ENCODE peak calls at places on chromosome 5, in eight cellular contexts. N is NCI-H1417 treated with DMSO at 0.1 percent for 48 hours, X is fibroblast of mammary gland, I is Kasumi-1, R is left lung, A is NCI-H69, C is Daoy, E is sigmoid colon. L is an unnamed sample.

GRCh38 chr5:56026863-56027300 is 32.1 kb upstream of the IL6ST start:
- DNase-seq in N (no peak), X (peak; percentile 87), I (peak; percentile 47), R (no peak), A (no peak), C (peak; percentile 20), E (no peak), L (peak; percentile 89)

GRCh38 chr5:151699071-151699901 is 12.6 kb upstream of the SPARC start:
- DNase-seq in N (no peak), X (peak; percentile 99), I (no peak), R (no peak), A (no peak), C (peak; percentile 97), E (peak; percentile 88), L (peak; percentile 98)

GRCh38 chr5:175847503-175847902 is 23.9 kb upstream of the CPLX2 start:
- DNase-seq in N (no peak), X (peak; percentile 7), I (peak; percentile 25), R (no peak), A (peak; percentile 54), C (peak; percentile 32), E (no peak), L (no peak)

GRCh38 chr5:7811715-7812114 is 39.2 kb downstream of the CFAP90 start:
- DNase-seq in N (no peak), X (no peak), I (no peak), R (no peak), A (no peak), C (peak; percentile 21), E (no peak), L (no peak)

GRCh38 chr5:170617519-170618218 is 113.8 kb downstream of the KCNIP1 start:
- DNase-seq in N (no peak), X (no peak), I (no peak), R (no peak), A (peak; percentile 91), C (no peak), E (no peak), L (peak; percentile 49)

GRCh38 chr5:80516826-80517225 is 28.9 kb downstream of the FAM151B start:
- DNase-seq in N (no peak), X (peak; percentile 82), I (no peak), R (no peak), A (no peak), C (peak; percentile 90), E (no peak), L (peak; percentile 89)

GRCh38 chr5:171840066-171840465 is 54.4 kb downstream of the SMIM23 start:
- DNase-seq in N (no peak), X (no peak), I (peak; percentile 14), R (no peak), A (peak; percentile 47), C (no peak), E (no peak), L (no peak)

GRCh38 chr5:156331845-156332244 is 4.9 kb downstream of the SGCD start:
- DNase-seq in N (no peak), X (no peak), I (no peak), R (no peak), A (no peak), C (no peak), E (no peak), L (no peak)

GRCh38 chr5:31639488-31640011 is 619 bp downstream of the PDZD2 start:
- DNase-seq in N (no peak), X (no peak), I (no peak), R (no peak), A (no peak), C (no peak), E (no peak), L (no peak)

GRCh38 chr5:82387041-82387818 is 109.1 kb upstream of the RPS23 start:
- DNase-seq in N (peak; percentile 43), X (peak; percentile 71), I (no peak), R (no peak), A (peak; percentile 97), C (peak; percentile 90), E (no peak), L (peak; percentile 96)